ENCODE peak calls at places on chromosome 17, in nine cellular contexts. One of them, this sample, is unnamed.

GRCh38 chr17:4440021-4440420 is 6.3 kb downstream of the SPNS3 start:
- DNase-seq in CD8-positive, alpha-beta memory T cell: no peak
- DNase-seq in heart left ventricle: no peak
- DNase-seq in mammary epithelial cell: no peak
- DNase-seq in OCI-LY7: no peak
- DNase-seq in stimulated activated CD4-positive, alpha-beta T cell treated with anti-CD3 and anti-CD28 coated beads, Interleukin-2, amount 100 ng/mL, for 4 hours: no peak
- DNase-seq in substantia nigra: no peak
- DNase-seq in upper lobe of right lung: no peak
- DNase-seq in germinal center: no peak
- DNase-seq in this sample: no peak

GRCh38 chr17:9252525-9252924 is 231.2 kb downstream of the NTN1 start:
- DNase-seq in stimulated activated CD4-positive, alpha-beta T cell treated with anti-CD3 and anti-CD28 coated beads, Interleukin-2, amount 100 ng/mL, for 4 hours: no peak
- DNase-seq in OCI-LY7: no peak
- DNase-seq in mammary epithelial cell: no peak
- DNase-seq in substantia nigra: no peak
- DNase-seq in heart left ventricle: no peak
- DNase-seq in upper lobe of right lung: no peak
- DNase-seq in germinal center: no peak
- DNase-seq in CD8-positive, alpha-beta memory T cell: peak; percentile 11
- DNase-seq in this sample: no peak

GRCh38 chr17:67440311-67441051 is 63.4 kb downstream of the PITPNC1 start:
- DNase-seq in stimulated activated CD4-positive, alpha-beta T cell treated with anti-CD3 and anti-CD28 coated beads, Interleukin-2, amount 100 ng/mL, for 4 hours: no peak
- DNase-seq in mammary epithelial cell: no peak
- DNase-seq in CD8-positive, alpha-beta memory T cell: no peak
- DNase-seq in heart left ventricle: no peak
- DNase-seq in germinal center: no peak
- DNase-seq in substantia nigra: no peak
- DNase-seq in OCI-LY7: no peak
- DNase-seq in upper lobe of right lung: no peak
- DNase-seq in this sample: no peak

GRCh38 chr17:10144456-10144855 is 54.0 kb downstream of the GAS7 start:
- DNase-seq in mammary epithelial cell: no peak
- DNase-seq in stimulated activated CD4-positive, alpha-beta T cell treated with anti-CD3 and anti-CD28 coated beads, Interleukin-2, amount 100 ng/mL, for 4 hours: no peak
- DNase-seq in substantia nigra: no peak
- DNase-seq in upper lobe of right lung: no peak
- DNase-seq in heart left ventricle: no peak
- DNase-seq in CD8-positive, alpha-beta memory T cell: no peak
- DNase-seq in germinal center: no peak
- DNase-seq in OCI-LY7: no peak
- DNase-seq in this sample: no peak

GRCh38 chr17:42553161-42553818 is 567 bp downstream of the HSD17B1 start:
- DNase-seq in stimulated activated CD4-positive, alpha-beta T cell treated with anti-CD3 and anti-CD28 coated beads, Interleukin-2, amount 100 ng/mL, for 4 hours: no peak
- DNase-seq in mammary epithelial cell: peak; percentile 81
- DNase-seq in upper lobe of right lung: peak; percentile 67
- DNase-seq in substantia nigra: no peak
- DNase-seq in heart left ventricle: peak; percentile 37
- DNase-seq in germinal center: no peak
- DNase-seq in CD8-positive, alpha-beta memory T cell: no peak
- DNase-seq in OCI-LY7: no peak
- DNase-seq in this sample: no peak

GRCh38 chr17:73199751-73200317 is 7.0 kb downstream of the COG1 start:
- DNase-seq in upper lobe of right lung: no peak
- DNase-seq in OCI-LY7: no peak
- DNase-seq in CD8-positive, alpha-beta memory T cell: no peak
- DNase-seq in germinal center: no peak
- DNase-seq in heart left ventricle: no peak
- DNase-seq in substantia nigra: no peak
- DNase-seq in mammary epithelial cell: no peak
- DNase-seq in stimulated activated CD4-positive, alpha-beta T cell treated with anti-CD3 and anti-CD28 coated beads, Interleukin-2, amount 100 ng/mL, for 4 hours: no peak
- DNase-seq in this sample: no peak

GRCh38 chr17:1650731-1651558 is 1.3 kb upstream of the RILP start:
- DNase-seq in upper lobe of right lung: no peak
- DNase-seq in OCI-LY7: no peak
- DNase-seq in substantia nigra: no peak
- DNase-seq in stimulated activated CD4-positive, alpha-beta T cell treated with anti-CD3 and anti-CD28 coated beads, Interleukin-2, amount 100 ng/mL, for 4 hours: no peak
- DNase-seq in mammary epithelial cell: no peak
- DNase-seq in heart left ventricle: no peak
- DNase-seq in germinal center: no peak
- DNase-seq in CD8-positive, alpha-beta memory T cell: no peak
- DNase-seq in this sample: no peak

GRCh38 chr17:27457731-27458523 is 1.7 kb downstream of the KSR1 start:
- DNase-seq in stimulated activated CD4-positive, alpha-beta T cell treated with anti-CD3 and anti-CD28 coated beads, Interleukin-2, amount 100 ng/mL, for 4 hours: no peak
- DNase-seq in upper lobe of right lung: no peak
- DNase-seq in OCI-LY7: no peak
- DNase-seq in mammary epithelial cell: no peak
- DNase-seq in heart left ventricle: no peak
- DNase-seq in substantia nigra: peak; percentile 23
- DNase-seq in germinal center: peak; percentile 54
- DNase-seq in CD8-positive, alpha-beta memory T cell: no peak
- DNase-seq in this sample: no peak

GRCh38 chr17:33291248-33292183 is 1.6 kb downstream of the ASIC2 start:
- DNase-seq in mammary epithelial cell: peak; percentile 31
- DNase-seq in substantia nigra: no peak
- DNase-seq in stimulated activated CD4-positive, alpha-beta T cell treated with anti-CD3 and anti-CD28 coated beads, Interleukin-2, amount 100 ng/mL, for 4 hours: no peak
- DNase-seq in heart left ventricle: no peak
- DNase-seq in OCI-LY7: no peak
- DNase-seq in germinal center: peak; percentile 15
- DNase-seq in upper lobe of right lung: peak; percentile 61
- DNase-seq in CD8-positive, alpha-beta memory T cell: no peak
- DNase-seq in this sample: no peak

GRCh38 chr17:81561494-81561885 is 9.3 kb upstream of the FAAP100 start:
- DNase-seq in CD8-positive, alpha-beta memory T cell: no peak
- DNase-seq in mammary epithelial cell: no peak
- DNase-seq in substantia nigra: no peak
- DNase-seq in OCI-LY7: no peak
- DNase-seq in heart left ventricle: no peak
- DNase-seq in upper lobe of right lung: no peak
- DNase-seq in germinal center: no peak
- DNase-seq in stimulated activated CD4-positive, alpha-beta T cell treated with anti-CD3 and anti-CD28 coated beads, Interleukin-2, amount 100 ng/mL, for 4 hours: no peak
- DNase-seq in this sample: no peak

GRCh38 chr17:74728702-74729075 is 8.4 kb upstream of the RAB37 start:
- DNase-seq in stimulated activated CD4-positive, alpha-beta T cell treated with anti-CD3 and anti-CD28 coated beads, Interleukin-2, amount 100 ng/mL, for 4 hours: no peak
- DNase-seq in CD8-positive, alpha-beta memory T cell: no peak
- DNase-seq in mammary epithelial cell: no peak
- DNase-seq in OCI-LY7: no peak
- DNase-seq in substantia nigra: no peak
- DNase-seq in upper lobe of right lung: no peak
- DNase-seq in germinal center: no peak
- DNase-seq in heart left ventricle: no peak
- DNase-seq in this sample: no peak

GRCh38 chr17:18235743-18236256 is 10.4 kb downstream of the LLGL1 start:
- DNase-seq in stimulated activated CD4-positive, alpha-beta T cell treated with anti-CD3 and anti-CD28 coated beads, Interleukin-2, amount 100 ng/mL, for 4 hours: no peak
- DNase-seq in upper lobe of right lung: no peak
- DNase-seq in heart left ventricle: no peak
- DNase-seq in mammary epithelial cell: peak; percentile 90
- DNase-seq in germinal center: no peak
- DNase-seq in substantia nigra: no peak
- DNase-seq in OCI-LY7: no peak
- DNase-seq in CD8-positive, alpha-beta memory T cell: no peak
- DNase-seq in this sample: no peak

GRCh38 chr17:7218774-7219173 is 862 bp downstream of the DLG4 start:
- DNase-seq in stimulated activated CD4-positive, alpha-beta T cell treated with anti-CD3 and anti-CD28 coated beads, Interleukin-2, amount 100 ng/mL, for 4 hours: no peak
- DNase-seq in CD8-positive, alpha-beta memory T cell: no peak
- DNase-seq in mammary epithelial cell: no peak
- DNase-seq in germinal center: no peak
- DNase-seq in OCI-LY7: no peak
- DNase-seq in substantia nigra: no peak
- DNase-seq in upper lobe of right lung: no peak
- DNase-seq in heart left ventricle: no peak
- DNase-seq in this sample: no peak

GRCh38 chr17:10447035-10447931 is 22.1 kb downstream of the MYH4 start:
- DNase-seq in CD8-positive, alpha-beta memory T cell: no peak
- DNase-seq in mammary epithelial cell: no peak
- DNase-seq in upper lobe of right lung: no peak
- DNase-seq in heart left ventricle: no peak
- DNase-seq in OCI-LY7: no peak
- DNase-seq in germinal center: no peak
- DNase-seq in substantia nigra: no peak
- DNase-seq in stimulated activated CD4-positive, alpha-beta T cell treated with anti-CD3 and anti-CD28 coated beads, Interleukin-2, amount 100 ng/mL, for 4 hours: no peak
- DNase-seq in this sample: no peak

GRCh38 chr17:76046064-76046463 is 19.0 kb upstream of the EVPL start:
- DNase-seq in mammary epithelial cell: peak; percentile 47
- DNase-seq in OCI-LY7: no peak
- DNase-seq in CD8-positive, alpha-beta memory T cell: no peak
- DNase-seq in stimulated activated CD4-positive, alpha-beta T cell treated with anti-CD3 and anti-CD28 coated beads, Interleukin-2, amount 100 ng/mL, for 4 hours: no peak
- DNase-seq in heart left ventricle: no peak
- DNase-seq in substantia nigra: no peak
- DNase-seq in upper lobe of right lung: no peak
- DNase-seq in germinal center: no peak
- DNase-seq in this sample: no peak

GRCh38 chr17:45248132-45248936 is 13.6 kb downstream of the SPATA32 start:
- DNase-seq in upper lobe of right lung: peak; percentile 85
- DNase-seq in OCI-LY7: peak; percentile 90
- DNase-seq in stimulated activated CD4-positive, alpha-beta T cell treated with anti-CD3 and anti-CD28 coated beads, Interleukin-2, amount 100 ng/mL, for 4 hours: peak; percentile 84
- DNase-seq in germinal center: peak; percentile 91
- DNase-seq in mammary epithelial cell: peak; percentile 65
- DNase-seq in heart left ventricle: no peak
- DNase-seq in CD8-positive, alpha-beta memory T cell: peak; percentile 89
- DNase-seq in substantia nigra: no peak
- DNase-seq in this sample: peak; percentile 81

GRCh38 chr17:64732336-64733006 is 70.4 kb upstream of the SMURF2 start:
- DNase-seq in mammary epithelial cell: no peak
- DNase-seq in stimulated activated CD4-positive, alpha-beta T cell treated with anti-CD3 and anti-CD28 coated beads, Interleukin-2, amount 100 ng/mL, for 4 hours: no peak
- DNase-seq in germinal center: no peak
- DNase-seq in upper lobe of right lung: no peak
- DNase-seq in heart left ventricle: peak; percentile 28
- DNase-seq in OCI-LY7: no peak
- DNase-seq in substantia nigra: no peak
- DNase-seq in CD8-positive, alpha-beta memory T cell: no peak
- DNase-seq in this sample: no peak

GRCh38 chr17:2138768-2139167 is 83.9 kb downstream of the HIC1 start:
- DNase-seq in mammary epithelial cell: no peak
- DNase-seq in heart left ventricle: no peak
- DNase-seq in substantia nigra: no peak
- DNase-seq in OCI-LY7: peak; percentile 28
- DNase-seq in upper lobe of right lung: no peak
- DNase-seq in germinal center: no peak
- DNase-seq in CD8-positive, alpha-beta memory T cell: no peak
- DNase-seq in stimulated activated CD4-positive, alpha-beta T cell treated with anti-CD3 and anti-CD28 coated beads, Interleukin-2, amount 100 ng/mL, for 4 hours: no peak
- DNase-seq in this sample: no peak

GRCh38 chr17:27644586-27644985 is 13.6 kb downstream of the LGALS9 start:
- DNase-seq in upper lobe of right lung: no peak
- DNase-seq in CD8-positive, alpha-beta memory T cell: no peak
- DNase-seq in germinal center: no peak
- DNase-seq in mammary epithelial cell: no peak
- DNase-seq in heart left ventricle: no peak
- DNase-seq in OCI-LY7: no peak
- DNase-seq in stimulated activated CD4-positive, alpha-beta T cell treated with anti-CD3 and anti-CD28 coated beads, Interleukin-2, amount 100 ng/mL, for 4 hours: no peak
- DNase-seq in substantia nigra: no peak
- DNase-seq in this sample: no peak

GRCh38 chr17:3551189-3551588 is 6.4 kb downstream of the TRPV3 start:
- DNase-seq in mammary epithelial cell: no peak
- DNase-seq in stimulated activated CD4-positive, alpha-beta T cell treated with anti-CD3 and anti-CD28 coated beads, Interleukin-2, amount 100 ng/mL, for 4 hours: no peak
- DNase-seq in CD8-positive, alpha-beta memory T cell: no peak
- DNase-seq in substantia nigra: no peak
- DNase-seq in germinal center: no peak
- DNase-seq in upper lobe of right lung: no peak
- DNase-seq in OCI-LY7: no peak
- DNase-seq in heart left ventricle: no peak
- DNase-seq in this sample: no peak

GRCh38 chr17:43712397-43712796 is 46.2 kb downstream of the SOST start:
- DNase-seq in CD8-positive, alpha-beta memory T cell: no peak
- DNase-seq in upper lobe of right lung: no peak
- DNase-seq in mammary epithelial cell: no peak
- DNase-seq in germinal center: no peak
- DNase-seq in OCI-LY7: no peak
- DNase-seq in heart left ventricle: no peak
- DNase-seq in stimulated activated CD4-positive, alpha-beta T cell treated with anti-CD3 and anti-CD28 coated beads, Interleukin-2, amount 100 ng/mL, for 4 hours: no peak
- DNase-seq in substantia nigra: no peak
- DNase-seq in this sample: no peak

GRCh38 chr17:29561541-29562517 is 5.0 kb downstream of the ABHD15 start:
- DNase-seq in stimulated activated CD4-positive, alpha-beta T cell treated with anti-CD3 and anti-CD28 coated beads, Interleukin-2, amount 100 ng/mL, for 4 hours: no peak
- DNase-seq in substantia nigra: no peak
- DNase-seq in germinal center: no peak
- DNase-seq in CD8-positive, alpha-beta memory T cell: no peak
- DNase-seq in heart left ventricle: peak; percentile 27
- DNase-seq in upper lobe of right lung: peak; percentile 65
- DNase-seq in mammary epithelial cell: no peak
- DNase-seq in OCI-LY7: peak; percentile 61
- DNase-seq in this sample: no peak

GRCh38 chr17:66730497-66730923 is 104.4 kb upstream of the CACNG5 start:
- DNase-seq in stimulated activated CD4-positive, alpha-beta T cell treated with anti-CD3 and anti-CD28 coated beads, Interleukin-2, amount 100 ng/mL, for 4 hours: no peak
- DNase-seq in heart left ventricle: no peak
- DNase-seq in CD8-positive, alpha-beta memory T cell: no peak
- DNase-seq in OCI-LY7: no peak
- DNase-seq in substantia nigra: no peak
- DNase-seq in upper lobe of right lung: no peak
- DNase-seq in germinal center: no peak
- DNase-seq in mammary epithelial cell: no peak
- DNase-seq in this sample: no peak

This sample was measured in activated CD4-positive, alpha-beta T cell treated with anti-CD3 and anti-CD28 coated beads, Interleukin-2, amount 50 U/mL, for 1 hour.